ENCODE peak calls at places on chromosome 21, in six cellular contexts. E, L, X, A, K and J are unnamed samples.

GRCh38 chr21:18524097-18524496 is 120.5 kb upstream of the TMPRSS15 start:
- DNase-seq in E (no peak), L (no peak), X (no peak), A (no peak), K (no peak), J (no peak)

GRCh38 chr21:35748683-35749314 is 311.5 kb downstream of the SETD4 start:
- DNase-seq in E (no peak), L (no peak), X (no peak), A (no peak), K (no peak), J (no peak)

GRCh38 chr21:29888437-29888836 is 51.4 kb downstream of the GRIK1 start:
- DNase-seq in E (no peak), L (no peak), X (no peak), A (no peak), K (no peak), J (no peak)

GRCh38 chr21:32645261-32646182 is 33.3 kb upstream of the CFAP298 start:
- DNase-seq in E (no peak), L (peak), X (no peak), A (no peak), K (no peak), J (no peak)

GRCh38 chr21:44692798-44693512 is 4.0 kb upstream of the KRTAP10-12 start:
- DNase-seq in E (no peak), L (no peak), X (no peak), A (no peak), K (no peak), J (no peak)

GRCh38 chr21:35163381-35163780 is 114.3 kb upstream of the RUNX1 start:
- DNase-seq in E (no peak), L (no peak), X (no peak), A (no peak), K (no peak), J (no peak)

GRCh38 chr21:45880097-45881068 is 101.2 kb upstream of the COL6A1 start:
- DNase-seq in E (peak), L (peak), X (peak), A (peak), K (peak), J (no peak)

GRCh38 chr21:14736162-14736561 is 190.0 kb upstream of the SAMSN1 start:
- DNase-seq in E (no peak), L (no peak), X (no peak), A (no peak), K (no peak), J (no peak)

GRCh38 chr21:33047231-33047630 is 21.5 kb downstream of the OLIG2 start:
- DNase-seq in E (no peak), L (no peak), X (no peak), A (no peak), K (no peak), J (no peak)

GRCh38 chr21:31264574-31264973 is 79.5 kb downstream of the TIAM1 start:
- DNase-seq in E (no peak), L (no peak), X (no peak), A (no peak), K (no peak), J (no peak)

GRCh38 chr21:34517491-34518245 is 5.7 kb upstream of the KCNE1 start:
- DNase-seq in E (no peak), L (peak), X (peak), A (no peak), K (no peak), J (no peak)

GRCh38 chr21:35989185-35989735 is 71.1 kb downstream of the SETD4 start:
- DNase-seq in E (no peak), L (no peak), X (no peak), A (no peak), K (no peak), J (no peak)

GRCh38 chr21:29025328-29025713 is 853 bp downstream of the USP16 start:
- DNase-seq in E (no peak), L (no peak), X (peak), A (no peak), K (no peak), J (no peak)

GRCh38 chr21:44477131-44477530 is 21.8 kb downstream of the LRRC3 start:
- DNase-seq in E (no peak), L (no peak), X (no peak), A (no peak), K (no peak), J (no peak)

GRCh38 chr21:41506526-41507520 is 1.1 kb downstream of the TMPRSS2 start:
- DNase-seq in E (no peak), L (peak), X (no peak), A (no peak), K (peak), J (no peak)